ENCODE peak calls at places on chromosomes 6 and 20, in six cellular contexts. U, L, X, H, Q and F are unnamed samples.

GRCh38 chr6:31118178-31118577 is 2.1 kb downstream of the CDSN start:
- DNase-seq in L (no peak), H (no peak), U (no peak), X (no peak), Q (no peak), F (no peak)

GRCh38 chr6:84967389-84967788 is 203.0 kb upstream of the TBX18 start:
- DNase-seq in L (peak), H (peak), Q (peak), X (peak), U (peak), F (peak)

GRCh38 chr20:8389381-8390368 is 257.6 kb downstream of the PLCB1 start:
- DNase-seq in L (peak), Q (peak), X (peak), U (peak), H (peak), F (peak)

GRCh38 chr20:58475466-58475865 is 39.7 kb downstream of the APCDD1L start:
- DNase-seq in L (no peak), Q (no peak), X (no peak), H (no peak), U (no peak), F (no peak)

GRCh38 chr6:167799033-167799933 is 27.4 kb upstream of the AFDN start:
- DNase-seq in Q (no peak), L (no peak), X (no peak), U (peak), H (peak), F (no peak)

GRCh38 chr6:12097791-12098190 is 85.7 kb downstream of the HIVEP1 start:
- DNase-seq in Q (peak), U (peak), L (no peak), H (no peak), X (peak), F (peak)

GRCh38 chr20:52235129-52235528 is 43.5 kb upstream of the ZFP64 start:
- DNase-seq in X (no peak), H (no peak), Q (no peak), U (no peak), L (no peak), F (no peak)

GRCh38 chr6:47363736-47364135 is 54.0 kb upstream of the TNFRSF21 start:
- DNase-seq in H (no peak), U (no peak), L (no peak), Q (peak), X (no peak), F (no peak)

GRCh38 chr6:124982669-124983068 is 20.4 kb downstream of the RNF217 start:
- DNase-seq in H (no peak), Q (no peak), L (no peak), X (peak), U (no peak), F (peak)

GRCh38 chr6:112939543-112939942 is 592.4 kb downstream of the RFPL4B start:
- DNase-seq in H (peak), X (no peak), Q (no peak), U (no peak), L (no peak), F (no peak)

GRCh38 chr20:56017560-56017959 is 12.2 kb upstream of the CBLN4 start:
- DNase-seq in H (no peak), X (peak), Q (no peak), L (no peak), U (no peak), F (no peak)

GRCh38 chr20:35702051-35702823 is 3.0 kb downstream of the ROMO1 start:
- DNase-seq in U (peak), L (no peak), H (no peak), Q (no peak), X (no peak), F (peak)

GRCh38 chr20:32661820-32662528 is 11.8 kb downstream of the C20orf203 start:
- DNase-seq in Q (no peak), X (no peak), U (no peak), L (no peak), H (no peak), F (no peak)

GRCh38 chr6:34113532-34113931 is 32.4 kb downstream of the GRM4 start:
- DNase-seq in Q (no peak), U (no peak), X (no peak), L (no peak), H (no peak), F (no peak)

GRCh38 chr6:47276377-47276776 is 33.3 kb downstream of the TNFRSF21 start:
- DNase-seq in U (no peak), Q (no peak), X (no peak), L (no peak), H (no peak), F (no peak)

GRCh38 chr6:43972915-43973304 is 154.3 kb downstream of the MRPL14 start:
- DNase-seq in H (no peak), L (no peak), Q (peak), X (peak), U (peak), F (peak)

GRCh38 chr6:13048113-13048512 is 280.2 kb downstream of the TBC1D7 start:
- DNase-seq in U (peak), Q (no peak), H (no peak), L (no peak), X (peak), F (peak)

GRCh38 chr20:57877131-57877784 is 167.4 kb upstream of the PMEPA1 start:
- DNase-seq in X (no peak), L (no peak), H (no peak), Q (no peak), U (no peak), F (no peak)

GRCh38 chr20:2101057-2101934 is at the start of gene STK35:
- DNase-seq in Q (peak), L (no peak), U (no peak), X (peak), H (peak), F (no peak)

GRCh38 chr20:58659841-58660240 is 8.8 kb downstream of the STX16 start:
- DNase-seq in Q (no peak), X (peak), U (no peak), H (no peak), L (no peak), F (peak)

GRCh38 chr20:5557123-5557522 is 193.1 kb upstream of the SHLD1 start:
- DNase-seq in U (peak), L (peak), H (peak), X (peak), Q (peak), F (peak)

GRCh38 chr6:129370268-129370916 is 339.6 kb downstream of the ARHGAP18 start:
- DNase-seq in L (peak), U (peak), H (peak), Q (peak), X (peak), F (peak)

GRCh38 chr20:49187330-49188100 is 619 bp downstream of the STAU1 start:
- DNase-seq in L (no peak), Q (peak), H (peak), X (no peak), U (no peak), F (peak)

GRCh38 chr6:46289865-46290264 is 119.1 kb upstream of the ENPP5 start:
- DNase-seq in U (no peak), L (no peak), Q (no peak), H (no peak), X (no peak), F (no peak)

GRCh38 chr6:121305957-121306607 is 28.2 kb downstream of the TBC1D32 start:
- DNase-seq in X (peak), U (peak), Q (peak), L (peak), H (peak), F (peak)

GRCh38 chr20:4885877-4886276 is 115.4 kb downstream of the SLC23A2 start:
- DNase-seq in U (no peak), Q (no peak), X (no peak), L (no peak), H (no peak), F (no peak)

GRCh38 chr6:109291893-109292292 is 90.4 kb downstream of the CD164 start:
- DNase-seq in U (no peak), Q (no peak), X (no peak), L (no peak), H (no peak), F (no peak)

GRCh38 chr20:47854687-47855212 is 69.5 kb upstream of the SULF2 start:
- DNase-seq in Q (peak), L (peak), H (peak), X (peak), U (peak), F (peak)

GRCh38 chr20:49672109-49672681 is 41.5 kb downstream of the B4GALT5 start:
- DNase-seq in X (no peak), Q (no peak), H (no peak), L (no peak), U (no peak), F (no peak)

GRCh38 chr6:160791981-160792418 is 90.0 kb downstream of the PLG start:
- DNase-seq in U (no peak), L (no peak), Q (no peak), H (no peak), X (peak), F (peak)

GRCh38 chr6:108622601-108623335 is 62.1 kb downstream of the FOXO3 start:
- DNase-seq in L (no peak), X (peak), H (peak), Q (peak), U (peak), F (peak)

GRCh38 chr6:42418739-42419138 is 33.0 kb downstream of the TRERF1 start:
- DNase-seq in Q (no peak), H (no peak), L (no peak), X (no peak), U (no peak), F (no peak)

GRCh38 chr6:45200510-45200909 is 127.6 kb upstream of the RUNX2 start:
- DNase-seq in H (no peak), Q (no peak), U (no peak), L (peak), X (no peak), F (no peak)

GRCh38 chr6:13407709-13408695 is 79.4 kb downstream of the GFOD1 start:
- DNase-seq in L (peak), H (no peak), X (peak), U (peak), Q (peak), F (peak)

GRCh38 chr6:1385129-1386042 is 4.0 kb upstream of the FOXF2 start:
- DNase-seq in L (no peak), H (no peak), Q (no peak), U (no peak), X (no peak), F (no peak)

GRCh38 chr6:142507065-142507464 is 205.3 kb downstream of the ADGRG6 start:
- DNase-seq in L (no peak), U (no peak), Q (no peak), H (no peak), X (no peak), F (no peak)

GRCh38 chr6:142510217-142510616 is 208.4 kb downstream of the ADGRG6 start:
- DNase-seq in U (no peak), L (no peak), X (no peak), H (no peak), Q (no peak), F (no peak)
- H3K4me3 ChIP-seq in U (no peak), L (no peak), X (no peak), H (no peak), Q (no peak), F (no peak)

DNA sequence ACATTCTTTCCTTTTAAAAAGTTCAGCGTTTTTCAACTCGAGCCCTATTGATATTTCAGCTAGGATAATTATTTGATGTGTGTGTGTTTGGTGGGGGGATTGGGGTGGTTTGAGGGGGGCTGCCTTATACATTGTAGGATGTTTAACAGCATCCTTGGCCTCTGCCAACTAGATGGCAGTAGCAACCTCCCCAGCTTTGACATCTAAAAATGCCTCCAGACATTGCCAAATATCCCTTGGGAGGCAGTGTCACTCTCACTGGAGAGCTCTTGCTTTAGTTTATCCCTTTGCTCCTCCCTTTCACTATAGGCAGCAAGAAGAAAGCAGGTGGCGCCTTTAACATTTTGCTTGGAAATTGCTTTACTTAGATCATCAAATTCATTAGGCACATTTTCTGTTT is 14.6 kb upstream of the TP53TG5 start:
- DNase-seq in L (no peak), X (no peak), Q (no peak), H (no peak), U (no peak), F (no peak)
- TF ChIP-seq CTCF in L (peak), X (peak), Q (no peak), H (no peak), U (no peak), F (peak)

DNA sequence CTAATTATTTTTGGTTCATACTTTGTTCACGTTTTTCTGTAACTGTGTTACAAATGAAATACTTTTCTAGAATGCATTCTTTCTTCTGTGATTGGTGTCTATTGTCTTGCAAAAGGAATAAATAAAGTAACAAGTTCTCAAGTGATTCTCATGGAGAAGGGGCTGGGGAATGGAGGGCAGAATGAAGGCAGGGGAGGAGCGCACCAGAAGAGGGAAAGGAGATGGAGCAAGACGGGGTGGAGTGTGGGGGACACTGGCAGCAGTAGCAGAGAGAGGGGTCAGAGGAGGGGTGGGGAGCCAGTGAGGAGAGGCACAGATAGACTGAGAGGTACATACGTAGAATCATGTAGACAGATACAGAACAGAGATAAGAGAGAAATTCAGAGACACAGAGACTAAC is 136.5 kb downstream of the CARMIL1 start:
- DNase-seq in Q (no peak), U (no peak), H (no peak), L (no peak), X (no peak), F (no peak)
- H3K4me3 ChIP-seq in Q (no peak), U (no peak), H (no peak), L (no peak), X (no peak), F (no peak)

GRCh38 chr20:21704408-21705385 is 767 bp upstream of the PAX1 start:
- DNase-seq in U (no peak), H (no peak), Q (no peak), L (no peak), X (no peak), F (no peak)

GRCh38 chr20:21706345-21707195 is 1.1 kb downstream of the PAX1 start:
- DNase-seq in X (no peak), L (no peak), Q (no peak), H (no peak), U (no peak), F (no peak)

GRCh38 chr20:21707267-21707666 is 1.8 kb downstream of the PAX1 start:
- DNase-seq in L (no peak), Q (no peak), H (no peak), U (no peak), X (no peak), F (no peak)

GRCh38 chr20:21703740-21704407 is 1.6 kb upstream of the PAX1 start:
- DNase-seq in L (no peak), Q (no peak), U (no peak), H (no peak), X (no peak), F (no peak)

GRCh38 chr20:21705466-21706344 is at the start of gene PAX1:
- DNase-seq in H (no peak), L (no peak), U (no peak), X (no peak), Q (no peak), F (no peak)
- TF ChIP-seq CTCF in H (no peak), L (no peak), U (no peak), X (no peak), Q (no peak), F (no peak)

GRCh38 chr6:69835414-69836179 is 30.8 kb upstream of the COL19A1 start:
- DNase-seq in Q (peak), X (peak), U (peak), H (peak), L (peak), F (peak)
- H3K4me3 ChIP-seq in Q (no peak), X (no peak), U (no peak), H (peak), L (no peak), F (no peak)

GRCh38 chr6:119683022-119683421 is 333.5 kb upstream of the MAN1A1 start:
- DNase-seq in U (no peak), Q (no peak), H (no peak), L (no peak), X (no peak), F (peak)

GRCh38 chr6:119686240-119686639 is 336.7 kb upstream of the MAN1A1 start:
- DNase-seq in H (no peak), L (no peak), X (no peak), Q (no peak), U (no peak), F (no peak)

DNA sequence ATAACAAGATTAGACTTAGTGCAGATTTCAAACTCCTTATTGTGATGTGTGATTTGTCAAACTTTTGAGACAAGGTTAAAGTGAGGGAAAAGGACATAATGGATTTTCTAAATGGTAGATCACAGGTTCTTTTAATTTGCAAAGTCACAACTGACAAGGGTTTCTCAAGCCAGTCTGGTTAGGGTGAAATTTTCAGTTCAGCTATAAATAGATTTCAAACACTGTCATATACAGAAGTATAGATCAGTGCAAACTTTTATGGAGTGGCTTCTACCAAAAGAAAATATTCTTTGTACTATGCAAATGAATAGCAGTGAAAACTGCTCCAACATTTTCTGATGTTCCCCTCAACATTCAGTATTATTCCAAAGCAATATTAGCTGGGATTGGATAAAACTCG is 337.1 kb upstream of the MAN1A1 start:
- DNase-seq in X (no peak), U (no peak), Q (no peak), H (no peak), L (no peak), F (no peak)
- TF ChIP-seq CTCF in X (no peak), U (no peak), Q (no peak), H (no peak), L (no peak), F (no peak)

GRCh38 chr6:100880149-100880900 is 804 bp downstream of the ASCC3 start:
- DNase-seq in L (peak), H (peak), Q (peak), X (peak), U (peak), F (peak)

GRCh38 chr6:100879317-100879716 is 1.8 kb downstream of the ASCC3 start:
- DNase-seq in X (no peak), H (no peak), U (no peak), Q (no peak), L (no peak), F (no peak)

GRCh38 chr6:100880901-100881706 is at the start of gene ASCC3:
- DNase-seq in U (peak), L (peak), H (peak), X (peak), Q (peak), F (peak)

GRCh38 chr6:100876251-100876650 is 4.9 kb downstream of the ASCC3 start:
- DNase-seq in U (no peak), X (no peak), H (no peak), L (no peak), Q (no peak), F (no peak)

DNA sequence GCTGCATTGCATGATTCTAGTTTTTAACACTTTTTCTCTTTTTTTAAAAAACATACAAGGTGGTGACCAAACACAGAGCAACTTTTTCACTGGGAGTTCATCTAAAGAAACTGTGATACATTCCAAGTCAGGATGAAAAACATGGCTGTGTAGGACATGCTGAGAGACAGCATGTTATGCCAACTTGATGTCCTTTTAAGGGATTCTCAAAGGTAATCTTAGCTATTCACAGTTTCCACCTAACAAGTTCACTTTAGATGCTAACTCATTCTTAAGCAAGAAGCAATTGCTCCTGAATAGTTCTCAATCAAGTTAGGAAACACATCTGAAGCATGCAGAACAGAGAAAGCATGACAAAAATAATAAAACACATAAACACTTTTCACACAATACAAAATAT is 3.3 kb downstream of the ASCC3 start:
- DNase-seq in Q (no peak), H (no peak), L (no peak), U (no peak), X (no peak), F (no peak)
- H3K4me3 ChIP-seq in Q (peak), H (no peak), L (no peak), U (no peak), X (no peak), F (no peak)

DNA sequence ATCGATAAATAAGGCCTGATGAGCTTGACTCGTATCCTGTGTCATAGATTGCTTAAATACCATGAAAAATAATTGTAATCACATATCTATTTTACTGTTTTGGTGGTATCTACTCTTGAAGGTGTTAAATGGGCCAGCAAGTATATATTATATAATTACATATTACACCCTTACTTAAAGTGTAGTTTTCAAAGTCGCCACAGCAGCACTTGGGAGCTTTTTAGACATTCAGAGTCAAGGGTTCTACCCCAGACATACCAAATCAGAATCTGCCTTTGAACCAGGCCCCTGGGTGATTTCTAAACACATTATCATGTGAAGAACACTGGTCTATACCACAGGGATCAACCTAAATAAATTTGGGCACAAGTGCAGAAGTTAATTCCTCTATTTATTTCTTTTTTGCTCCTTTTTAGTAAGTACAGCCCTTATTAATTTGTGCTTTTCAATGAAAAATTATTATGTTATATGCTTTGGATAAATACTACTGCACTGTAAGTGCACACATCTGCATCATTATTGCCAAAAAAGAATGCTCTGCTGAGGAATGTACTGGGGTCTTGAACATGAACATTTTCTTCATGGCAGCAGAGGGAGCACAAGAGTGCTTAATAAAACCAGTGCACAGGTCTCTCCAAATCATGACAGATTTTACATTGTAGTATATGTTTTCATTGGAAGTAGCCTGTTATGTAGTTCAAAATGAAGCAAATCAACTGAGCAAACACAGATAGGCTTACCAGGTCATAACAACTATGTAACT is 3.1 kb upstream of the ATXN1 start:
- DNase-seq in L (peak), U (peak), Q (peak), H (peak), X (peak), F (peak)
- TF ChIP-seq CTCF in L (peak), U (peak), Q (peak), H (peak), X (peak), F (peak)